ENCODE peak calls at places on chromosomes 3 and 15, in eight cellular contexts. One of them, this sample, is unnamed.

GRCh38 chr15:53808058-53808703 is 48.7 kb upstream of the WDR72 start:
- DNase-seq in ovary: no peak
- DNase-seq in H1: no peak
- DNase-seq in HepG2: peak; percentile 12
- DNase-seq in tibial nerve: no peak
- DNase-seq in K562: peak; percentile 14
- DNase-seq in A549: peak; percentile 3
- DNase-seq in SK-N-SH: peak; percentile 12
- DNase-seq in this sample: no peak

GRCh38 chr3:54358969-54359648 is 236.8 kb downstream of the CACNA2D3 start:
- DNase-seq in H1: no peak
- DNase-seq in HepG2: no peak
- DNase-seq in tibial nerve: no peak
- DNase-seq in A549: no peak
- DNase-seq in K562: no peak
- DNase-seq in SK-N-SH: no peak
- DNase-seq in ovary: no peak
- DNase-seq in this sample: no peak

GRCh38 chr3:12938258-12938711 is 96.9 kb upstream of the RPL32 start:
- DNase-seq in K562: no peak
- DNase-seq in HepG2: no peak
- DNase-seq in A549: no peak
- DNase-seq in tibial nerve: peak; percentile 68
- DNase-seq in H1: no peak
- DNase-seq in ovary: peak; percentile 50
- DNase-seq in SK-N-SH: no peak
- DNase-seq in this sample: no peak

GRCh38 chr3:170598091-170598502 is 12.2 kb upstream of the SLC7A14 start:
- DNase-seq in A549: no peak
- DNase-seq in tibial nerve: no peak
- DNase-seq in K562: no peak
- DNase-seq in HepG2: peak; percentile 61
- DNase-seq in SK-N-SH: peak; percentile 26
- DNase-seq in H1: no peak
- DNase-seq in ovary: no peak
- DNase-seq in this sample: no peak

GRCh38 chr15:58189148-58189811 is 51.1 kb downstream of the AQP9 start:
- DNase-seq in K562: no peak
- DNase-seq in SK-N-SH: no peak
- DNase-seq in A549: no peak
- DNase-seq in tibial nerve: no peak
- DNase-seq in HepG2: no peak
- DNase-seq in H1: no peak
- DNase-seq in ovary: no peak
- DNase-seq in this sample: no peak

GRCh38 chr15:28885630-28886430 is at the start of gene APBA2:
- DNase-seq in ovary: no peak
- DNase-seq in SK-N-SH: peak; percentile 87
- DNase-seq in HepG2: no peak
- DNase-seq in K562: peak; percentile 78
- DNase-seq in H1: no peak
- DNase-seq in A549: peak; percentile 36
- DNase-seq in tibial nerve: no peak
- DNase-seq in this sample: no peak

GRCh38 chr3:75983609-75984290 is 198.4 kb upstream of the ZNF717 start:
- DNase-seq in H1: no peak
- DNase-seq in ovary: no peak
- DNase-seq in tibial nerve: no peak
- DNase-seq in A549: no peak
- DNase-seq in HepG2: no peak
- DNase-seq in SK-N-SH: no peak
- DNase-seq in K562: no peak
- DNase-seq in this sample: no peak

GRCh38 chr15:80710635-80711553 is 15.8 kb downstream of the ABHD17C start:
- DNase-seq in tibial nerve: no peak
- DNase-seq in ovary: no peak
- DNase-seq in H1: no peak
- DNase-seq in K562: no peak
- DNase-seq in SK-N-SH: no peak
- DNase-seq in HepG2: no peak
- DNase-seq in A549: no peak
- DNase-seq in this sample: no peak

GRCh38 chr3:81516042-81516441 is 245.4 kb downstream of the GBE1 start:
- DNase-seq in tibial nerve: no peak
- DNase-seq in ovary: no peak
- DNase-seq in HepG2: no peak
- DNase-seq in H1: no peak
- DNase-seq in SK-N-SH: no peak
- DNase-seq in K562: no peak
- DNase-seq in A549: no peak
- DNase-seq in this sample: no peak

GRCh38 chr3:64143399-64144130 is 81.7 kb downstream of the PRICKLE2 start:
- DNase-seq in A549: no peak
- DNase-seq in HepG2: no peak
- DNase-seq in SK-N-SH: no peak
- DNase-seq in ovary: no peak
- DNase-seq in K562: no peak
- DNase-seq in H1: no peak
- DNase-seq in tibial nerve: no peak
- DNase-seq in this sample: no peak

GRCh38 chr3:124797426-124797945 is 67.2 kb downstream of the UMPS start:
- DNase-seq in K562: no peak
- DNase-seq in tibial nerve: no peak
- DNase-seq in H1: no peak
- DNase-seq in HepG2: no peak
- DNase-seq in ovary: no peak
- DNase-seq in SK-N-SH: no peak
- DNase-seq in A549: no peak
- DNase-seq in this sample: no peak

GRCh38 chr15:84981711-84982300 is at the start of gene PDE8A:
- DNase-seq in ovary: no peak
- DNase-seq in tibial nerve: peak; percentile 16
- DNase-seq in SK-N-SH: peak; percentile 78
- DNase-seq in A549: peak; percentile 63
- DNase-seq in H1: no peak
- DNase-seq in K562: peak; percentile 75
- DNase-seq in HepG2: no peak
- DNase-seq in this sample: peak; percentile 71

GRCh38 chr15:90082140-90082713 is 20.0 kb downstream of the IDH2 start:
- DNase-seq in K562: no peak
- DNase-seq in ovary: no peak
- DNase-seq in SK-N-SH: no peak
- DNase-seq in tibial nerve: no peak
- DNase-seq in H1: no peak
- DNase-seq in A549: no peak
- DNase-seq in HepG2: no peak
- DNase-seq in this sample: no peak

GRCh38 chr15:90084876-90085423 is 17.3 kb downstream of the IDH2 start:
- DNase-seq in SK-N-SH: no peak
- DNase-seq in K562: no peak
- DNase-seq in A549: no peak
- DNase-seq in HepG2: no peak
- DNase-seq in ovary: no peak
- DNase-seq in H1: no peak
- DNase-seq in tibial nerve: no peak
- DNase-seq in this sample: no peak

GRCh38 chr15:90085565-90085964 is 16.7 kb downstream of the IDH2 start:
- DNase-seq in SK-N-SH: no peak
- DNase-seq in H1: no peak
- DNase-seq in tibial nerve: no peak
- DNase-seq in HepG2: no peak
- DNase-seq in K562: no peak
- DNase-seq in ovary: no peak
- DNase-seq in A549: no peak
- DNase-seq in this sample: no peak

GRCh38 chr15:90083419-90083818 is 18.8 kb downstream of the IDH2 start:
- DNase-seq in ovary: no peak
- DNase-seq in SK-N-SH: no peak
- DNase-seq in K562: no peak
- DNase-seq in HepG2: no peak
- DNase-seq in A549: no peak
- DNase-seq in tibial nerve: no peak
- DNase-seq in H1: no peak
- DNase-seq in this sample: no peak

GRCh38 chr15:90083954-90084607 is 18.2 kb downstream of the IDH2 start:
- DNase-seq in K562: no peak
- DNase-seq in tibial nerve: no peak
- DNase-seq in ovary: no peak
- DNase-seq in H1: no peak
- DNase-seq in HepG2: no peak
- DNase-seq in SK-N-SH: no peak
- DNase-seq in A549: no peak
- DNase-seq in this sample: no peak
- H3K27ac ChIP-seq in K562: no peak overlapping the region
- H3K27ac ChIP-seq in tibial nerve: no peak overlapping the region
- H3K27ac ChIP-seq in ovary: no peak overlapping the region
- H3K27ac ChIP-seq in H1: no peak overlapping the region
- H3K27ac ChIP-seq in HepG2: no peak overlapping the region
- H3K27ac ChIP-seq in SK-N-SH: no peak overlapping the region
- H3K27ac ChIP-seq in A549: no peak overlapping the region
- H3K27ac ChIP-seq in this sample: no peak overlapping the region

DNA sequence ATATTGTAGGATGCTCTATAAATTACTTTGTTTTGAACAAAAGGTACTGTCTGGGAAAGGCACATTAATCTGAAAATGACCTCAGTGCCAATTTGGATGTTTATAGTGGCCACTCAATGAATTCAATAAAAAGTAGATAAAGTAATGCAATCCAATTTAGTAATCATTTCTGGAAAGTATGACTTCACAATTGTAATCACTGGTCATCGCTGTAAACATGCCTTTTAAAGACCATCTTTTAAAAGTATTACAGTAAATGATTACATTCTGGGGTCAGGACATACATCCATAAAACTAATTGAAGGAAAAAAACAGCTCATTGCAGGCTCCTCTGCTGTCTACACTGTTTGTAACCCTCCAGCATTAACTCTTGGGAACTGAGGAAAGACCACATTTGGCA is 43.2 kb downstream of the HRH1 start:
- DNase-seq in ovary: no peak
- DNase-seq in H1: no peak
- DNase-seq in K562: no peak
- DNase-seq in SK-N-SH: no peak
- DNase-seq in HepG2: no peak
- DNase-seq in tibial nerve: no peak
- DNase-seq in A549: no peak
- DNase-seq in this sample: no peak
- TF ChIP-seq EP300 in ovary: no peak
- TF ChIP-seq EP300 in H1: no peak
- TF ChIP-seq EP300 in K562: no peak
- TF ChIP-seq EP300 in SK-N-SH: no peak
- TF ChIP-seq EP300 in HepG2: no peak
- TF ChIP-seq EP300 in tibial nerve: no peak
- TF ChIP-seq EP300 in A549: no peak
- TF ChIP-seq EP300 in this sample: no peak

GRCh38 chr3:128490650-128491070 is 2.3 kb downstream of the GATA2 start:
- DNase-seq in ovary: no peak
- DNase-seq in SK-N-SH: no peak
- DNase-seq in HepG2: no peak
- DNase-seq in tibial nerve: no peak
- DNase-seq in K562: no peak
- DNase-seq in A549: no peak
- DNase-seq in H1: no peak
- DNase-seq in this sample: peak; percentile 69

GRCh38 chr3:128491071-128491899 is 1.7 kb downstream of the GATA2 start:
- DNase-seq in HepG2: no peak
- DNase-seq in tibial nerve: no peak
- DNase-seq in ovary: no peak
- DNase-seq in SK-N-SH: no peak
- DNase-seq in H1: no peak
- DNase-seq in A549: no peak
- DNase-seq in K562: no peak
- DNase-seq in this sample: peak; percentile 70

GRCh38 chr3:128488636-128488994 is 4.4 kb downstream of the GATA2 start:
- DNase-seq in tibial nerve: no peak
- DNase-seq in HepG2: no peak
- DNase-seq in A549: no peak
- DNase-seq in ovary: no peak
- DNase-seq in K562: peak; percentile 27
- DNase-seq in SK-N-SH: peak; percentile 68
- DNase-seq in H1: no peak
- DNase-seq in this sample: no peak

GRCh38 chr3:128488995-128489859 is 3.8 kb downstream of the GATA2 start:
- DNase-seq in SK-N-SH: peak; percentile 78
- DNase-seq in K562: peak; percentile 54
- DNase-seq in tibial nerve: no peak
- DNase-seq in ovary: peak; percentile 42
- DNase-seq in H1: no peak
- DNase-seq in HepG2: peak; percentile 65
- DNase-seq in A549: no peak
- DNase-seq in this sample: peak; percentile 69

DNA sequence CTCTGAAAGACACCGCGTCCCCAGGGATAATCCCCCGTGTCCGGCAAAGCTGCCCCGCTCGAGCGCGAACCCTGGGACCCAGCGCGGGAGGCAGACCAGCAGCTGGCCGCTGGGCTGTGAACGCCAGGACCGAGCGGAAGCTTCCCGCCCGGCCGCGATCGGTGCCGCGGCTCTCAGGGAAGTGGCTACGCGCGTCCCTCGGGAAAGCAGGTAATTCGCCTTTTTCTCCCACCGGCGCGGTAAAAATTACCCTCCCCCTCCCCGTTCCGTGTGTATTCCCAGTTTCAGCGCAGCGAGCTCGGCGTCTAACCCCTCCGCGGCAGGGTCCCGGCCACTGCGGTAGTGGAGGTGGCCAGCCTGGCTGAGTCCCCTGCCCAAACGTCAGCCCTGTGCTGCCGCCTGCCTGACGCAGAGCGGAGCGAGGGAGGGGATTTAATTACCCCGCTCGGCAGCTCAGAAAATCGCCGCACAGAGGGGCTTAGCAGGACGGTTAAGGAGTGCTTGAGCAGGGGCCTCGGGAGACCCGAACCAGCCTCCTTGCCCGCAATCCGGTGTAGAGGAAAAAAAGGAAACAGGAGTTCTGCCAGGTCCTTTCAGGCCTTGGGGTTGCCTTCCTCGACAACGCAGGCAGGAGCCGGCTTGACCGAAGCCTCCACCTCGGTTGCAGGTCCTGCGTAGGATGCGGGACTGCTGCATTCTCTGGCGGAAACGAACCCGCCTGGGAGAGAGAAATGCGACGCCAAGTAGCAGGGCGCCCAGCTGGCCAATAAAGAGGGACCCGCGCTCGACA is 2.9 kb downstream of the GATA2 start:
- DNase-seq in tibial nerve: no peak
- DNase-seq in K562: no peak
- DNase-seq in HepG2: peak; percentile 37
- DNase-seq in ovary: no peak
- DNase-seq in SK-N-SH: no peak
- DNase-seq in A549: no peak
- DNase-seq in H1: no peak
- DNase-seq in this sample: peak; percentile 76
- H3K27ac ChIP-seq in tibial nerve: peak overlapping the region; percentile 24
- H3K27ac ChIP-seq in K562: peak overlapping the region; percentile 98
- H3K27ac ChIP-seq in HepG2: peak overlapping the region; percentile 80
- H3K27ac ChIP-seq in ovary: peak overlapping the region; percentile 26
- H3K27ac ChIP-seq in SK-N-SH: peak overlapping the region; percentile 97
- H3K27ac ChIP-seq in A549: peak overlapping the region; percentile 84
- H3K27ac ChIP-seq in H1: no peak overlapping the region
- H3K27ac ChIP-seq in this sample: peak overlapping the region; percentile 72

GRCh38 chr3:71456155-71456554 is 127.4 kb downstream of the FOXP1 start:
- DNase-seq in SK-N-SH: no peak
- DNase-seq in K562: no peak
- DNase-seq in tibial nerve: no peak
- DNase-seq in HepG2: no peak
- DNase-seq in ovary: no peak
- DNase-seq in A549: no peak
- DNase-seq in H1: no peak
- DNase-seq in this sample: no peak
- TF ChIP-seq EP300 in SK-N-SH: no peak
- TF ChIP-seq EP300 in K562: no peak
- TF ChIP-seq EP300 in tibial nerve: no peak
- TF ChIP-seq EP300 in HepG2: no peak
- TF ChIP-seq EP300 in ovary: no peak
- TF ChIP-seq EP300 in A549: no peak
- TF ChIP-seq EP300 in H1: no peak
- TF ChIP-seq EP300 in this sample: no peak